ENCODE peak calls at places on chromosome 18, in ten cellular contexts. Y is fibroblast of lung, W is colonic mucosa, O is SJSA1, N is HFF-Myc, U is H1, L is GM23338, X is cardiac fibroblast, I is ovary, Z is AML-193. S is an unnamed sample.

GRCh38 chr18:939167-939566 is 34.5 kb downstream of the ADCYAP1 start:
- DNase-seq in Y (peak), W (no peak), O (peak), N (no peak), U (no peak), L (peak), X (peak), I (no peak), Z (no peak), S (no peak)

GRCh38 chr18:50656841-50657470 is 97.1 kb downstream of the MAPK4 start:
- DNase-seq in Y (no peak), W (no peak), O (no peak), N (no peak), U (no peak), L (no peak), X (no peak), I (no peak), Z (no peak), S (no peak)

GRCh38 chr18:56200381-56200831 is 438.0 kb downstream of the TXNL1 start:
- DNase-seq in Y (peak), W (no peak), O (peak), N (peak), U (no peak), L (no peak), X (peak), I (no peak), Z (no peak), S (no peak)

GRCh38 chr18:46663539-46663938 is 6.5 kb upstream of the LOXHD1 start:
- DNase-seq in Y (no peak), W (no peak), O (no peak), N (no peak), U (no peak), L (no peak), X (no peak), I (no peak), Z (no peak), S (no peak)

GRCh38 chr18:31064130-31064529 is 21.6 kb upstream of the DSC3 start:
- DNase-seq in Y (peak), W (no peak), O (no peak), N (no peak), U (no peak), L (no peak), X (no peak), I (no peak), Z (no peak), S (no peak)

GRCh38 chr18:56162871-56163270 is 475.5 kb downstream of the TXNL1 start:
- DNase-seq in Y (peak), W (no peak), O (no peak), N (no peak), U (no peak), L (no peak), X (no peak), I (no peak), Z (no peak), S (no peak)

GRCh38 chr18:2994603-2995432 is 18.1 kb downstream of the LPIN2 start:
- DNase-seq in Y (no peak), W (no peak), O (no peak), N (no peak), U (peak), L (peak), X (no peak), I (no peak), Z (peak), S (no peak)

GRCh38 chr18:60812921-60813320 is 440.3 kb upstream of the MC4R start:
- DNase-seq in Y (no peak), W (no peak), O (no peak), N (no peak), U (no peak), L (no peak), X (no peak), I (no peak), Z (no peak), S (no peak)

GRCh38 chr18:48602759-48603390 is 64.0 kb downstream of the CTIF start:
- DNase-seq in Y (no peak), W (no peak), O (no peak), N (no peak), U (no peak), L (no peak), X (no peak), I (no peak), Z (no peak), S (no peak)

GRCh38 chr18:37042381-37042780 is 213.5 kb downstream of the KIAA1328 start:
- DNase-seq in Y (no peak), W (no peak), O (no peak), N (no peak), U (no peak), L (no peak), X (no peak), I (no peak), Z (no peak), S (no peak)

GRCh38 chr18:7593194-7593819 is 26.2 kb downstream of the PTPRM start:
- DNase-seq in Y (no peak), W (no peak), O (no peak), N (no peak), U (no peak), L (no peak), X (no peak), I (no peak), Z (no peak), S (no peak)

GRCh38 chr18:49022311-49023280 is 71.8 kb upstream of the SMAD7 start:
- DNase-seq in Y (no peak), W (peak), O (no peak), N (no peak), U (no peak), L (no peak), X (no peak), I (no peak), Z (no peak), S (no peak)

GRCh38 chr18:75915941-75916640 is 488.6 kb upstream of the SMIM21 start:
- DNase-seq in Y (peak), W (no peak), O (no peak), N (no peak), U (peak), L (peak), X (no peak), I (peak), Z (no peak), S (no peak)

GRCh38 chr18:49070552-49070951 is 119.8 kb upstream of the SMAD7 start:
- DNase-seq in Y (no peak), W (no peak), O (no peak), N (no peak), U (no peak), L (no peak), X (no peak), I (no peak), Z (no peak), S (no peak)

GRCh38 chr18:65751145-65752085 is 603 bp downstream of the CDH7 start:
- DNase-seq in Y (peak), W (no peak), O (no peak), N (no peak), U (no peak), L (peak), X (no peak), I (no peak), Z (no peak), S (no peak)

GRCh38 chr18:79583426-79583825 is 96.2 kb upstream of the CTDP1 start:
- DNase-seq in Y (no peak), W (no peak), O (no peak), N (no peak), U (no peak), L (no peak), X (no peak), I (no peak), Z (no peak), S (no peak)

GRCh38 chr18:77249583-77250500 is at the start of gene GALR1:
- DNase-seq in Y (peak), W (no peak), O (no peak), N (no peak), U (peak), L (peak), X (peak), I (no peak), Z (no peak), S (no peak)

GRCh38 chr18:75545189-75545588 is 117.7 kb upstream of the SMIM21 start:
- DNase-seq in Y (no peak), W (no peak), O (no peak), N (no peak), U (no peak), L (no peak), X (no peak), I (no peak), Z (no peak), S (no peak)

GRCh38 chr18:22734812-22735627 is 198.1 kb upstream of the RBBP8 start:
- DNase-seq in Y (peak), W (no peak), O (no peak), N (no peak), U (no peak), L (no peak), X (peak), I (no peak), Z (no peak), S (no peak)

GRCh38 chr18:5543854-5544389 is at the start of gene EPB41L3:
- DNase-seq in Y (peak), W (peak), O (no peak), N (no peak), U (peak), L (peak), X (peak), I (peak), Z (no peak), S (no peak)

GRCh38 chr18:8849696-8850095 is 144.3 kb downstream of the MTCL1 start:
- DNase-seq in Y (peak), W (no peak), O (no peak), N (no peak), U (no peak), L (no peak), X (no peak), I (no peak), Z (no peak), S (no peak)